ENCODE peak calls at places on chromosomes 4 and X, in seven cellular contexts. One of them, this sample, is unnamed.

GRCh38 chrX:82134378-82134777 is 932.5 kb downstream of the SH3BGRL start:
- DNase-seq in breast epithelium: no peak
- DNase-seq in PC-3: peak; percentile 32
- DNase-seq in dorsolateral prefrontal cortex: no peak
- DNase-seq in GM12865: no peak
- DNase-seq in retinal pigment epithelial cell: no peak
- DNase-seq in cardiac fibroblast: no peak
- DNase-seq in this sample: no peak

GRCh38 chrX:53440101-53440500 is 5.9 kb upstream of the HSD17B10 start:
- DNase-seq in breast epithelium: no peak
- DNase-seq in PC-3: peak; percentile 48
- DNase-seq in dorsolateral prefrontal cortex: no peak
- DNase-seq in GM12865: no peak
- DNase-seq in retinal pigment epithelial cell: no peak
- DNase-seq in cardiac fibroblast: no peak
- DNase-seq in this sample: no peak

GRCh38 chr4:173332021-173332487 is 2.1 kb downstream of the HMGB2 start:
- DNase-seq in breast epithelium: no peak
- DNase-seq in PC-3: no peak
- DNase-seq in dorsolateral prefrontal cortex: no peak
- DNase-seq in GM12865: peak; percentile 38
- DNase-seq in retinal pigment epithelial cell: no peak
- DNase-seq in cardiac fibroblast: peak; percentile 53
- DNase-seq in this sample: no peak

GRCh38 chr4:29578329-29578728 is 1141.8 kb upstream of the PCDH7 start:
- DNase-seq in breast epithelium: no peak
- DNase-seq in PC-3: no peak
- DNase-seq in dorsolateral prefrontal cortex: no peak
- DNase-seq in GM12865: no peak
- DNase-seq in retinal pigment epithelial cell: no peak
- DNase-seq in cardiac fibroblast: no peak
- DNase-seq in this sample: no peak

GRCh38 chrX:1391370-1391706 is 575 bp downstream of the SLC25A6 start:
- DNase-seq in breast epithelium: peak; percentile 15
- DNase-seq in PC-3: peak; percentile 76
- DNase-seq in dorsolateral prefrontal cortex: no peak
- DNase-seq in GM12865: no peak
- DNase-seq in retinal pigment epithelial cell: no peak
- DNase-seq in cardiac fibroblast: no peak
- DNase-seq in this sample: no peak

GRCh38 chrX:10157032-10157341 is 212 bp downstream of the CLCN4 start:
- DNase-seq in breast epithelium: no peak
- DNase-seq in PC-3: peak; percentile 1
- DNase-seq in dorsolateral prefrontal cortex: no peak
- DNase-seq in GM12865: no peak
- DNase-seq in retinal pigment epithelial cell: no peak
- DNase-seq in cardiac fibroblast: no peak
- DNase-seq in this sample: no peak

GRCh38 chr4:80197132-80197573 is at the start of gene PRDM8:
- DNase-seq in breast epithelium: no peak
- DNase-seq in PC-3: no peak
- DNase-seq in dorsolateral prefrontal cortex: peak; percentile 87
- DNase-seq in GM12865: no peak
- DNase-seq in retinal pigment epithelial cell: no peak
- DNase-seq in cardiac fibroblast: no peak
- DNase-seq in this sample: peak; percentile 83

GRCh38 chrX:118588715-118589114 is 93.1 kb downstream of the DOCK11 start:
- DNase-seq in breast epithelium: no peak
- DNase-seq in PC-3: no peak
- DNase-seq in dorsolateral prefrontal cortex: no peak
- DNase-seq in GM12865: no peak
- DNase-seq in retinal pigment epithelial cell: no peak
- DNase-seq in cardiac fibroblast: no peak
- DNase-seq in this sample: no peak

GRCh38 chrX:100720301-100720700 is 11.6 kb downstream of the SYTL4 start:
- DNase-seq in breast epithelium: no peak
- DNase-seq in PC-3: no peak
- DNase-seq in dorsolateral prefrontal cortex: no peak
- DNase-seq in GM12865: no peak
- DNase-seq in retinal pigment epithelial cell: no peak
- DNase-seq in cardiac fibroblast: peak; percentile 18
- DNase-seq in this sample: no peak

GRCh38 chrX:54540289-54540688 is 10.3 kb downstream of the GNL3L start:
- DNase-seq in breast epithelium: no peak
- DNase-seq in PC-3: no peak
- DNase-seq in dorsolateral prefrontal cortex: no peak
- DNase-seq in GM12865: no peak
- DNase-seq in retinal pigment epithelial cell: no peak
- DNase-seq in cardiac fibroblast: peak; percentile 65
- DNase-seq in this sample: no peak

GRCh38 chr4:82918091-82918490 is 17.6 kb downstream of the THAP9 start:
- DNase-seq in breast epithelium: no peak
- DNase-seq in PC-3: no peak
- DNase-seq in dorsolateral prefrontal cortex: no peak
- DNase-seq in GM12865: no peak
- DNase-seq in retinal pigment epithelial cell: no peak
- DNase-seq in cardiac fibroblast: no peak
- DNase-seq in this sample: no peak

GRCh38 chrX:55135171-55135570 is 46.4 kb downstream of the PAGE2 start:
- DNase-seq in breast epithelium: no peak
- DNase-seq in PC-3: peak; percentile 55
- DNase-seq in dorsolateral prefrontal cortex: peak; percentile 44
- DNase-seq in GM12865: peak; percentile 8
- DNase-seq in retinal pigment epithelial cell: peak; percentile 2
- DNase-seq in cardiac fibroblast: peak; percentile 49
- DNase-seq in this sample: peak; percentile 23

GRCh38 chr4:67555447-67555846 is 3.1 kb upstream of the STAP1 start:
- DNase-seq in breast epithelium: no peak
- DNase-seq in PC-3: no peak
- DNase-seq in dorsolateral prefrontal cortex: no peak
- DNase-seq in GM12865: no peak
- DNase-seq in retinal pigment epithelial cell: no peak
- DNase-seq in cardiac fibroblast: no peak
- DNase-seq in this sample: no peak

GRCh38 chr4:67556426-67556825 is 2.1 kb upstream of the STAP1 start:
- DNase-seq in breast epithelium: no peak
- DNase-seq in PC-3: no peak
- DNase-seq in dorsolateral prefrontal cortex: no peak
- DNase-seq in GM12865: no peak
- DNase-seq in retinal pigment epithelial cell: peak; percentile 79
- DNase-seq in cardiac fibroblast: peak; percentile 24
- DNase-seq in this sample: no peak

GRCh38 chr4:67558493-67558892 is at the start of gene STAP1:
- DNase-seq in breast epithelium: no peak
- DNase-seq in PC-3: no peak
- DNase-seq in dorsolateral prefrontal cortex: no peak
- DNase-seq in GM12865: peak; percentile 62
- DNase-seq in retinal pigment epithelial cell: no peak
- DNase-seq in cardiac fibroblast: no peak
- DNase-seq in this sample: no peak
- TF ChIP-seq CTCF in breast epithelium: no peak
- TF ChIP-seq CTCF in PC-3: no peak
- TF ChIP-seq CTCF in dorsolateral prefrontal cortex: no peak
- TF ChIP-seq CTCF in GM12865: no peak
- TF ChIP-seq CTCF in retinal pigment epithelial cell: no peak
- TF ChIP-seq CTCF in cardiac fibroblast: no peak
- TF ChIP-seq CTCF in this sample: no peak

DNA sequence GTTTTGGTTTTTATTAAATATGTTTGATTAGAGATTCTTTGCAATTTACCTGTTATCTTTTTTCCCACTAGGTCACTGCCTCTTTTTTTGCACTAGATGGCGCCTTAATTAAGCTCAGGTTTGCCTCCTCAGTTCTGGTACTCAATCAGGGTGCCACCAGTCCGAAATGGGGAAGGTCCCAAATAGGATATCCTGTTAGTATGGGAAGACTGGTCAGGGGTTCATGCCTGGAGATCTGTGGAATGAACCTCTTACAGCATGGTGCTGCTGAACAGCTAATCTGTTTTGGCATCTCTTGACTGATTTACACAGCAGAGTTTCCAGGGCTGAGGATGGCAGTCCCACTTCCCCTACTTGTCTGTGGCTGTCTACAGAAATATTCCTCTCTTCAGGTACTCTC is 24.2 kb upstream of the VSIG1 start:
- DNase-seq in breast epithelium: no peak
- DNase-seq in PC-3: peak; percentile 54
- DNase-seq in dorsolateral prefrontal cortex: no peak
- DNase-seq in GM12865: peak; percentile 30
- DNase-seq in retinal pigment epithelial cell: no peak
- DNase-seq in cardiac fibroblast: peak; percentile 45
- DNase-seq in this sample: no peak
- TF ChIP-seq CTCF in breast epithelium: peak; percentile 19
- TF ChIP-seq CTCF in PC-3: peak; percentile 78
- TF ChIP-seq CTCF in dorsolateral prefrontal cortex: no peak
- TF ChIP-seq CTCF in GM12865: peak; percentile 42
- TF ChIP-seq CTCF in retinal pigment epithelial cell: peak; percentile 55
- TF ChIP-seq CTCF in cardiac fibroblast: peak; percentile 54
- TF ChIP-seq CTCF in this sample: peak; percentile 50

DNA sequence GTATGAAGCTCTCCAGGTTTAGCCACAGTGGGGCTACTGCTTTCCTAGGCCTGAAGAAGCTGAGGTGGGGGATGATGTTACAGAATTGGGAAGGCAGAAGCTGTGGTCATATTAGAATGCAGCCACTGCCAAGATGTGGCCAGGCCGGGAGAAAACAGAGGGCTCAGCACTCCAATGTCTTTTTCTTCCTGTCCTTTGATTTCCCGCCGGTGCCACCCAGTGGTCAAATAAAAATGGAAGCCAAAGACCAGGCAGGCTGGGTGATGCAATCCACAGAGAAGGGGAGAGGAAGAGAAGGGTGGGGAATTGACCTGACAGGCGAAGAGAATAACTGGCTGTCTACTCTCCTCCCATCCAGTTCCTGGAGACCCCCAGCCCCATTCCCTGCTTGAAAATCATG is 94.9 kb upstream of the SHISA3 start:
- DNase-seq in breast epithelium: no peak
- DNase-seq in PC-3: peak; percentile 64
- DNase-seq in dorsolateral prefrontal cortex: no peak
- DNase-seq in GM12865: peak; percentile 46
- DNase-seq in retinal pigment epithelial cell: no peak
- DNase-seq in cardiac fibroblast: peak; percentile 31
- DNase-seq in this sample: peak; percentile 30
- TF ChIP-seq CTCF in breast epithelium: no peak
- TF ChIP-seq CTCF in PC-3: peak; percentile 50
- TF ChIP-seq CTCF in dorsolateral prefrontal cortex: peak; percentile 41
- TF ChIP-seq CTCF in GM12865: no peak
- TF ChIP-seq CTCF in retinal pigment epithelial cell: peak; percentile 44
- TF ChIP-seq CTCF in cardiac fibroblast: peak; percentile 28
- TF ChIP-seq CTCF in this sample: peak; percentile 26

GRCh38 chrX:40068048-40068447 is 29.7 kb downstream of the BCOR start:
- DNase-seq in breast epithelium: no peak
- DNase-seq in PC-3: peak; percentile 45
- DNase-seq in dorsolateral prefrontal cortex: no peak
- DNase-seq in GM12865: peak; percentile 19
- DNase-seq in retinal pigment epithelial cell: no peak
- DNase-seq in cardiac fibroblast: peak; percentile 20
- DNase-seq in this sample: no peak
- TF ChIP-seq CTCF in breast epithelium: no peak
- TF ChIP-seq CTCF in PC-3: peak; percentile 38
- TF ChIP-seq CTCF in dorsolateral prefrontal cortex: no peak
- TF ChIP-seq CTCF in GM12865: no peak
- TF ChIP-seq CTCF in retinal pigment epithelial cell: no peak
- TF ChIP-seq CTCF in cardiac fibroblast: no peak
- TF ChIP-seq CTCF in this sample: no peak

DNA sequence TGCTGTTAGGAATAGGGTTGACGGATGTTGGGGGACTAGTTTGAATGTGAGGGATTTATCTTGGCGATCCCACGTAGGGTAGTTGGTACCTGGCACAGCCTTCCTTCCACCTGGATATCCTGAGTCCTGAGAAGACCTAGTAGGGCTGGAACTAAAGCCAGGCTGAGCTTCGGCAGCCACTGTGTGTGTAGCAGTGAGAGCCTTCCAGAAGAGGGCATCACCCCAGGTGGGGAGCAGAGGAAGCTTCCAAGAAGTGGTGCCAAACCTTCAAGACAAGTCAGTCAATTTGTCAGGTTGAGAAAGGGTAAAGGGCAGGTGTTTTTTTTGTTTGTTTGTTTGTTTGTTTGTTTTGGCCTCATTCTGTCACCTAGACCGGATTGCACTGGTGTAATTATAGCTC is 1.2 kb upstream of the FGFBP2 start:
- DNase-seq in breast epithelium: no peak
- DNase-seq in PC-3: peak; percentile 25
- DNase-seq in dorsolateral prefrontal cortex: no peak
- DNase-seq in GM12865: no peak
- DNase-seq in retinal pigment epithelial cell: no peak
- DNase-seq in cardiac fibroblast: no peak
- DNase-seq in this sample: no peak
- TF ChIP-seq CTCF in breast epithelium: no peak
- TF ChIP-seq CTCF in PC-3: peak; percentile 29
- TF ChIP-seq CTCF in dorsolateral prefrontal cortex: no peak
- TF ChIP-seq CTCF in GM12865: no peak
- TF ChIP-seq CTCF in retinal pigment epithelial cell: peak; percentile 18
- TF ChIP-seq CTCF in cardiac fibroblast: no peak
- TF ChIP-seq CTCF in this sample: no peak

GRCh38 chr4:74054483-74055032 is 16.1 kb upstream of the CXCL3 start:
- DNase-seq in breast epithelium: no peak
- DNase-seq in PC-3: no peak
- DNase-seq in dorsolateral prefrontal cortex: no peak
- DNase-seq in GM12865: no peak
- DNase-seq in retinal pigment epithelial cell: no peak
- DNase-seq in cardiac fibroblast: no peak
- DNase-seq in this sample: no peak
- TF ChIP-seq CTCF in breast epithelium: no peak
- TF ChIP-seq CTCF in PC-3: peak; percentile 15
- TF ChIP-seq CTCF in dorsolateral prefrontal cortex: no peak
- TF ChIP-seq CTCF in GM12865: no peak
- TF ChIP-seq CTCF in retinal pigment epithelial cell: no peak
- TF ChIP-seq CTCF in cardiac fibroblast: no peak
- TF ChIP-seq CTCF in this sample: no peak

DNA sequence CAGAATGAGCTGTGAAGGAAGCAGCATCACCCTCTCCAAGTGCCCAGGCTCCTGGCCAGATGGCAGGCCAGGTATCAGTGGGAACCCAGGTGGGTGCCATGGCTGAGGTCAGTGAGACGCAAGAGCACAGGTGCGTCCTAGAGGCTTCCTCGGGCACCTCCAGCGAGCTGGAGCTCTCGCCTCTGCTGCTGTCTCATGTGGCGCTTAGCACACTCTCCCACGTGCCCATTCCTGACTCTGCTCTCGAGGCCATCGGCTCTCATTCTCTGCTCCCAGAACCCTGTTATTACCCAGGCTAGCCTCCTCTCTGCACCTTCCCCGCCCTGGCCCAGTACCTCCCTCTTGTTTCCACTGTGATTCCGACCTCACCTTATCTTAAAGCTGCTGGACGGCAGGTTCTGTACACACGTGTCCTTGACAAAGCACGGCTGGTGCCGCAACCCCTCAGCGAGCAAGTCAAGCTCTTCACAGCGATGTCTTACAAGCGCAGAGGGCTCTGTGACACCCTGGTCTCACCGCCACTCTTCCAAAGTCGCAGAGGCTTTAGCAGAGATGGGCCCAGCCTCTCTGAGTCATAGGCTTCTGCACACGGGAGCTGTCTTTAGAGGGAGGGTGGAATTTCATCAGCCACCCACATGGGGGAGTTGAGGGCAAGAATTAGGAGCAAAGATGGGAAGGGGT is 15.4 kb upstream of the MSANTD1 start:
- DNase-seq in breast epithelium: no peak
- DNase-seq in PC-3: no peak
- DNase-seq in dorsolateral prefrontal cortex: no peak
- DNase-seq in GM12865: no peak
- DNase-seq in retinal pigment epithelial cell: no peak
- DNase-seq in cardiac fibroblast: peak; percentile 19
- DNase-seq in this sample: no peak
- TF ChIP-seq CTCF in breast epithelium: no peak
- TF ChIP-seq CTCF in PC-3: peak; percentile 18
- TF ChIP-seq CTCF in dorsolateral prefrontal cortex: no peak
- TF ChIP-seq CTCF in GM12865: no peak
- TF ChIP-seq CTCF in retinal pigment epithelial cell: no peak
- TF ChIP-seq CTCF in cardiac fibroblast: no peak
- TF ChIP-seq CTCF in this sample: no peak

GRCh38 chrX:47523713-47524166 is 37.3 kb upstream of the ARAF start:
- DNase-seq in breast epithelium: no peak
- DNase-seq in PC-3: no peak
- DNase-seq in dorsolateral prefrontal cortex: no peak
- DNase-seq in GM12865: no peak
- DNase-seq in retinal pigment epithelial cell: no peak
- DNase-seq in cardiac fibroblast: no peak
- DNase-seq in this sample: no peak
- TF ChIP-seq CTCF in breast epithelium: no peak
- TF ChIP-seq CTCF in PC-3: no peak
- TF ChIP-seq CTCF in dorsolateral prefrontal cortex: no peak
- TF ChIP-seq CTCF in GM12865: no peak
- TF ChIP-seq CTCF in retinal pigment epithelial cell: no peak
- TF ChIP-seq CTCF in cardiac fibroblast: no peak
- TF ChIP-seq CTCF in this sample: no peak

This sample was measured in upper lobe of left lung.